ENCODE peak calls at places on chromosomes 11 and 22, in nine cellular contexts. V is A549, R is ovary, D is esophagus squamous epithelium, Z is stomach, G is adrenal gland, Q is tibial nerve, P is right lobe of liver, O is IMR-90. C is an unnamed sample.
A peak's percentile ranks its signal among the peaks of the same experiment; 100 is the strongest.

GRCh38 chr11:86249307-86250098 is 5.0 kb downstream of the EED start:
- DNase-seq in P (no peak), Z (no peak), G (no peak), D (no peak), O (no peak), Q (no peak), V (no peak), R (no peak), C (no peak)

GRCh38 chr11:133163463-133164419 is 368.6 kb downstream of the OPCML start:
- DNase-seq in O (peak; percentile 20), Q (no peak), Z (no peak), R (no peak), V (peak; percentile 4), P (no peak), G (peak; percentile 25), D (no peak), C (no peak)

GRCh38 chr11:120302001-120302805 is 22.9 kb upstream of the TLCD5 start:
- DNase-seq in Q (no peak), P (peak; percentile 64), O (no peak), D (no peak), V (no peak), R (no peak), G (no peak), Z (peak; percentile 86), C (no peak)

GRCh38 chr11:116543099-116543498 is 229.7 kb downstream of the BUD13 start:
- DNase-seq in R (no peak), P (no peak), V (no peak), Z (no peak), G (no peak), O (no peak), D (no peak), Q (no peak), C (no peak)

GRCh38 chr22:34414467-34415440 is 494.5 kb upstream of the LARGE1 start:
- DNase-seq in Q (no peak), D (no peak), P (peak; percentile 69), V (peak; percentile 1), Z (no peak), R (no peak), O (no peak), G (peak; percentile 27), C (no peak)

GRCh38 chr11:124722176-124722575 is 17.6 kb upstream of the NRGN start:
- DNase-seq in P (no peak), Q (no peak), D (no peak), Z (no peak), O (no peak), G (no peak), R (no peak), V (no peak), C (no peak)

GRCh38 chr11:74731301-74732094 is at the start of gene CHRDL2:
- DNase-seq in G (peak; percentile 29), D (no peak), V (no peak), P (peak; percentile 69), Q (no peak), Z (no peak), R (no peak), O (peak; percentile 34), C (no peak)

GRCh38 chr11:12846766-12847615 is 162.1 kb upstream of the RASSF10 start:
- DNase-seq in P (no peak), O (no peak), V (no peak), Z (no peak), D (no peak), Q (no peak), G (no peak), R (no peak), C (no peak)

GRCh38 chr22:36773935-36774334 is 2.0 kb downstream of the IFT27 start:
- DNase-seq in P (no peak), Z (no peak), G (peak; percentile 31), O (peak; percentile 49), V (peak; percentile 35), Q (no peak), D (no peak), R (no peak), C (no peak)

GRCh38 chr22:30609260-30610185 is 2.5 kb downstream of the TCN2 start:
- DNase-seq in G (peak; percentile 80), D (no peak), Q (no peak), P (no peak), R (peak; percentile 55), O (peak; percentile 86), Z (peak; percentile 61), V (peak; percentile 78), C (no peak)

GRCh38 chr22:37489994-37490393 is 3.8 kb upstream of the MFNG start:
- DNase-seq in G (no peak), P (no peak), R (no peak), O (no peak), D (no peak), Z (no peak), Q (no peak), V (no peak), C (no peak)

GRCh38 chr11:88886796-88887195 is 179.0 kb downstream of the GRM5 start:
- DNase-seq in V (peak; percentile 6), P (no peak), D (no peak), R (no peak), O (peak; percentile 46), Q (no peak), Z (no peak), G (no peak), C (no peak)

GRCh38 chr11:15505155-15505554 is 390.4 kb downstream of the INSC start:
- DNase-seq in Q (no peak), D (no peak), G (no peak), P (no peak), V (no peak), R (no peak), O (no peak), Z (no peak), C (no peak)

GRCh38 chr11:128579790-128580504 is 7.4 kb downstream of the ETS1 start:
- DNase-seq in D (no peak), Q (no peak), G (no peak), Z (no peak), P (no peak), O (peak; percentile 79), V (no peak), R (no peak), C (no peak)

GRCh38 chr11:82194521-82194920 is 539.1 kb downstream of the FAM181B start:
- DNase-seq in V (no peak), D (no peak), Q (no peak), Z (no peak), R (no peak), O (no peak), G (no peak), P (no peak), C (peak; percentile 60)

GRCh38 chr11:72730706-72731105 is 21.5 kb downstream of the ARAP1 start:
- DNase-seq in O (no peak), G (no peak), Z (no peak), V (no peak), D (no peak), Q (no peak), R (no peak), P (no peak), C (no peak)

GRCh38 chr11:47856186-47856585 is 8.0 kb upstream of the NUP160 start:
- DNase-seq in G (peak; percentile 21), V (no peak), D (no peak), Z (no peak), O (peak; percentile 58), Q (no peak), R (no peak), P (no peak), C (no peak)

GRCh38 chr22:29480262-29480511 is 169 bp downstream of the NEFH start:
- DNase-seq in P (no peak), G (no peak), O (no peak), V (no peak), D (no peak), R (no peak), Z (no peak), Q (no peak), C (no peak)
- TF ChIP-seq POLR2A in P (no peak), G (no peak), O (no peak), V (no peak), D (no peak), R (no peak), Z (no peak), Q (no peak), C (no peak)

DNA sequence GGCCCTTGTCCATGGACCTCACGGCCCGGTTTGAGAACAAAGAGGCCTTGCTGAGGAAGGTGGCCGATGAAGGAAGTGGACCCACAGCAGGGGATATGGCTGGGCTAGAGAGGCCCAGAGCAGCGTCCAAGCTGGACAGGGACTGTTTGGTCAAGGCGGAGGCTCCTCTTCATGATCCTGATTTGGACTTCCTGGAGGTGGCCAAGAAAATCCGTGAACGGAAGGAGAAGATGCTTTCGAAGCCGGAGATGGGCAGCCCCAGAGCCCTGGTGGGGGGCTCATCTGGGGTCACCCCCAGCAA is 76.3 kb downstream of the KIAA1671 start:
- DNase-seq in Z (no peak), G (no peak), P (no peak), O (no peak), V (no peak), D (no peak), R (no peak), Q (no peak), C (no peak)
- H3K4me1 ChIP-seq in Z (peaks cover 4% of the 10 kb centered on the region), G (peaks cover 40% of the 10 kb centered on the region), P (no peaks in the 10 kb centered on the region), O (no peaks in the 10 kb centered on the region), V (peaks cover 17% of the 10 kb centered on the region), D (peaks cover 39% of the 10 kb centered on the region), R (no peaks in the 10 kb centered on the region), Q (no peaks in the 10 kb centered on the region), C (no peaks in the 10 kb centered on the region)

GRCh38 chr22:49506010-49506400 is 321.7 kb downstream of the BRD1 start:
- DNase-seq in O (no peak), D (no peak), Q (no peak), R (no peak), G (no peak), P (no peak), V (no peak), Z (peak; percentile 5), C (no peak)
- TF ChIP-seq POLR2A in O (no peak), D (no peak), Q (no peak), R (no peak), G (no peak), P (no peak), V (no peak), Z (no peak), C (no peak)

DNA sequence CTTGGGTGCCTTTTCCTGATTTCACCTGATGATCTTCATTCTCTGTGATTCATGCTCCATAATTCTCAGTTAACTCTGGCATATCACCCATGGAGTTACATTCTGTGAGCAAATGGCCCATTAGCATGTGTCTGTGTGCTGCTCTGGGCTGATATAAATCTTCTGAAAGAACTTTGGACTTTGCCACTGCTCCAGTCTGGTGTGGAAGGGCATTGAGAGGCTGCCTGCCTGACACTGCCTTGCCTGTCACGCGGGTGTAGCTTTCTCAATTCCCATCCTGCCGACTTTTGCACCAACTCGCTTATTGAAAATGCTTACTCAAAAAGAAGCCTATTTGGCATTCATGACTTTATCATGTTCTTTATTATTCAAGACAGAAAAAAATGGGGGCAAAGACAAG is 42.2 kb downstream of the FAT3 start:
- DNase-seq in R (no peak), G (no peak), Q (no peak), D (no peak), Z (no peak), V (no peak), P (peak; percentile 72), O (no peak), C (no peak)
- H3K4me1 ChIP-seq in R (no peaks in the 10 kb centered on the region), G (no peaks in the 10 kb centered on the region), Q (no peaks in the 10 kb centered on the region), D (no peaks in the 10 kb centered on the region), Z (no peaks in the 10 kb centered on the region), V (peaks cover 32% of the 10 kb centered on the region), P (no peaks in the 10 kb centered on the region), O (peaks cover 2% of the 10 kb centered on the region), C (no peaks in the 10 kb centered on the region)